ENCODE peak calls at places on chromosome 11, in eight cellular contexts. One of them, this sample, is unnamed.

GRCh38 chr11:27153136-27153535 is 112.5 kb downstream of the BBOX1 start:
- DNase-seq in stomach: no peak
- DNase-seq in transverse colon: no peak
- DNase-seq in IMR-90: no peak
- DNase-seq in GM10248: no peak
- DNase-seq in osteocyte: no peak
- DNase-seq in foreskin fibroblast: no peak
- DNase-seq in BE2C: no peak
- DNase-seq in this sample: no peak

GRCh38 chr11:65411681-65412070 is 10.9 kb upstream of the NEAT1 start:
- DNase-seq in stomach: no peak
- DNase-seq in transverse colon: no peak
- DNase-seq in IMR-90: no peak
- DNase-seq in GM10248: no peak
- DNase-seq in osteocyte: no peak
- DNase-seq in foreskin fibroblast: no peak
- DNase-seq in BE2C: no peak
- DNase-seq in this sample: no peak

GRCh38 chr11:19370100-19370861 is 129.5 kb upstream of the E2F8 start:
- DNase-seq in stomach: no peak
- DNase-seq in transverse colon: no peak
- DNase-seq in IMR-90: peak
- DNase-seq in GM10248: no peak
- DNase-seq in osteocyte: no peak
- DNase-seq in foreskin fibroblast: peak
- DNase-seq in BE2C: no peak
- DNase-seq in this sample: no peak

GRCh38 chr11:26806209-26806608 is 84.3 kb upstream of the SLC5A12 start:
- DNase-seq in stomach: no peak
- DNase-seq in transverse colon: no peak
- DNase-seq in IMR-90: peak
- DNase-seq in GM10248: no peak
- DNase-seq in osteocyte: no peak
- DNase-seq in foreskin fibroblast: peak
- DNase-seq in BE2C: no peak
- DNase-seq in this sample: no peak

GRCh38 chr11:65487467-65488272 is 11.2 kb upstream of the MALAT1 start:
- DNase-seq in stomach: peak
- DNase-seq in transverse colon: peak
- DNase-seq in IMR-90: peak
- DNase-seq in GM10248: peak
- DNase-seq in osteocyte: peak
- DNase-seq in foreskin fibroblast: peak
- DNase-seq in BE2C: peak
- DNase-seq in this sample: no peak

GRCh38 chr11:2655320-2655719 is 44.5 kb downstream of the KCNQ1OT1 start:
- DNase-seq in stomach: no peak
- DNase-seq in transverse colon: no peak
- DNase-seq in IMR-90: no peak
- DNase-seq in GM10248: no peak
- DNase-seq in osteocyte: no peak
- DNase-seq in foreskin fibroblast: no peak
- DNase-seq in BE2C: no peak
- DNase-seq in this sample: no peak

GRCh38 chr11:80239217-80239616 is 798.4 kb upstream of the TENM4 start:
- DNase-seq in stomach: no peak
- DNase-seq in transverse colon: no peak
- DNase-seq in IMR-90: no peak
- DNase-seq in GM10248: no peak
- DNase-seq in osteocyte: no peak
- DNase-seq in foreskin fibroblast: no peak
- DNase-seq in BE2C: no peak
- DNase-seq in this sample: no peak

GRCh38 chr11:46710821-46711269 is 8.2 kb upstream of the F2 start:
- DNase-seq in stomach: no peak
- DNase-seq in transverse colon: peak
- DNase-seq in IMR-90: peak
- DNase-seq in GM10248: no peak
- DNase-seq in osteocyte: no peak
- DNase-seq in foreskin fibroblast: peak
- DNase-seq in BE2C: no peak
- DNase-seq in this sample: no peak

GRCh38 chr11:64120951-64121569 is 44.9 kb downstream of the MACROD1 start:
- DNase-seq in stomach: no peak
- DNase-seq in transverse colon: no peak
- DNase-seq in IMR-90: peak
- DNase-seq in GM10248: no peak
- DNase-seq in osteocyte: no peak
- DNase-seq in foreskin fibroblast: no peak
- DNase-seq in BE2C: peak
- DNase-seq in this sample: no peak

GRCh38 chr11:26076591-26076990 is 255.3 kb upstream of the ANO3 start:
- DNase-seq in stomach: no peak
- DNase-seq in transverse colon: no peak
- DNase-seq in IMR-90: no peak
- DNase-seq in GM10248: no peak
- DNase-seq in osteocyte: no peak
- DNase-seq in foreskin fibroblast: no peak
- DNase-seq in BE2C: no peak
- DNase-seq in this sample: no peak

GRCh38 chr11:16807306-16807705 is 68.9 kb downstream of the C11orf58 start:
- DNase-seq in stomach: no peak
- DNase-seq in transverse colon: no peak
- DNase-seq in IMR-90: no peak
- DNase-seq in GM10248: no peak
- DNase-seq in osteocyte: no peak
- DNase-seq in foreskin fibroblast: no peak
- DNase-seq in BE2C: no peak
- DNase-seq in this sample: no peak

GRCh38 chr11:113603277-113604059 is 102.6 kb downstream of the TMPRSS5 start:
- DNase-seq in stomach: no peak
- DNase-seq in transverse colon: no peak
- DNase-seq in IMR-90: no peak
- DNase-seq in GM10248: no peak
- DNase-seq in osteocyte: no peak
- DNase-seq in foreskin fibroblast: no peak
- DNase-seq in BE2C: peak
- DNase-seq in this sample: no peak

GRCh38 chr11:76159983-76160661 is 46.2 kb downstream of the WNT11 start:
- DNase-seq in stomach: no peak
- DNase-seq in transverse colon: no peak
- DNase-seq in IMR-90: no peak
- DNase-seq in GM10248: no peak
- DNase-seq in osteocyte: no peak
- DNase-seq in foreskin fibroblast: no peak
- DNase-seq in BE2C: no peak
- DNase-seq in this sample: no peak

GRCh38 chr11:117815262-117815803 is 9.2 kb downstream of the FXYD2 start:
- DNase-seq in stomach: no peak
- DNase-seq in transverse colon: peak
- DNase-seq in IMR-90: no peak
- DNase-seq in GM10248: peak
- DNase-seq in osteocyte: no peak
- DNase-seq in foreskin fibroblast: no peak
- DNase-seq in BE2C: no peak
- DNase-seq in this sample: peak

GRCh38 chr11:78039919-78040671 is 17.0 kb upstream of the KCTD14 start:
- DNase-seq in stomach: peak
- DNase-seq in transverse colon: peak
- DNase-seq in IMR-90: peak
- DNase-seq in GM10248: peak
- DNase-seq in osteocyte: peak
- DNase-seq in foreskin fibroblast: peak
- DNase-seq in BE2C: peak
- DNase-seq in this sample: no peak

GRCh38 chr11:18457435-18457834 is 1.8 kb downstream of the LDHAL6A start:
- DNase-seq in stomach: peak
- DNase-seq in transverse colon: no peak
- DNase-seq in IMR-90: no peak
- DNase-seq in GM10248: no peak
- DNase-seq in osteocyte: no peak
- DNase-seq in foreskin fibroblast: no peak
- DNase-seq in BE2C: no peak
- DNase-seq in this sample: no peak

GRCh38 chr11:834371-835316 is 1.9 kb downstream of the CD151 start:
- DNase-seq in stomach: peak
- DNase-seq in transverse colon: peak
- DNase-seq in IMR-90: peak
- DNase-seq in GM10248: no peak
- DNase-seq in osteocyte: peak
- DNase-seq in foreskin fibroblast: peak
- DNase-seq in BE2C: no peak
- DNase-seq in this sample: no peak

GRCh38 chr11:33777906-33778305 is 3.6 kb upstream of the FBXO3 start:
- DNase-seq in stomach: no peak
- DNase-seq in transverse colon: no peak
- DNase-seq in IMR-90: no peak
- DNase-seq in GM10248: no peak
- DNase-seq in osteocyte: no peak
- DNase-seq in foreskin fibroblast: no peak
- DNase-seq in BE2C: no peak
- DNase-seq in this sample: no peak

GRCh38 chr11:3853935-3854659 is 1.4 kb upstream of the STIM1 start:
- DNase-seq in stomach: peak
- DNase-seq in transverse colon: peak
- DNase-seq in IMR-90: no peak
- DNase-seq in GM10248: no peak
- DNase-seq in osteocyte: no peak
- DNase-seq in foreskin fibroblast: no peak
- DNase-seq in BE2C: no peak
- DNase-seq in this sample: peak

GRCh38 chr11:12119502-12119901 is 9.1 kb downstream of the MICAL2 start:
- DNase-seq in stomach: no peak
- DNase-seq in transverse colon: no peak
- DNase-seq in IMR-90: no peak
- DNase-seq in GM10248: no peak
- DNase-seq in osteocyte: no peak
- DNase-seq in foreskin fibroblast: no peak
- DNase-seq in BE2C: no peak
- DNase-seq in this sample: no peak

GRCh38 chr11:122516686-122517085 is 138.8 kb upstream of the UBASH3B start:
- DNase-seq in stomach: no peak
- DNase-seq in transverse colon: no peak
- DNase-seq in IMR-90: no peak
- DNase-seq in GM10248: no peak
- DNase-seq in osteocyte: no peak
- DNase-seq in foreskin fibroblast: no peak
- DNase-seq in BE2C: no peak
- DNase-seq in this sample: no peak

GRCh38 chr11:72238492-72239295 is 5.3 kb downstream of the PHOX2A start:
- DNase-seq in stomach: no peak
- DNase-seq in transverse colon: no peak
- DNase-seq in IMR-90: no peak
- DNase-seq in GM10248: no peak
- DNase-seq in osteocyte: no peak
- DNase-seq in foreskin fibroblast: no peak
- DNase-seq in BE2C: peak
- DNase-seq in this sample: no peak
- TF ChIP-seq CTCF in stomach: no peak
- TF ChIP-seq CTCF in transverse colon: no peak
- TF ChIP-seq CTCF in IMR-90: no peak
- TF ChIP-seq CTCF in GM10248: no peak
- TF ChIP-seq CTCF in osteocyte: no peak
- TF ChIP-seq CTCF in foreskin fibroblast: no peak
- TF ChIP-seq CTCF in BE2C: no peak
- TF ChIP-seq CTCF in this sample: peak

GRCh38 chr11:106306942-106307341 is 229.5 kb downstream of the AASDHPPT start:
- DNase-seq in stomach: no peak
- DNase-seq in transverse colon: no peak
- DNase-seq in IMR-90: no peak
- DNase-seq in GM10248: no peak
- DNase-seq in osteocyte: no peak
- DNase-seq in foreskin fibroblast: peak
- DNase-seq in BE2C: no peak
- DNase-seq in this sample: no peak
- TF ChIP-seq CTCF in stomach: no peak
- TF ChIP-seq CTCF in transverse colon: no peak
- TF ChIP-seq CTCF in IMR-90: peak
- TF ChIP-seq CTCF in GM10248: no peak
- TF ChIP-seq CTCF in osteocyte: peak
- TF ChIP-seq CTCF in foreskin fibroblast: no peak
- TF ChIP-seq CTCF in BE2C: no peak
- TF ChIP-seq CTCF in this sample: no peak

GRCh38 chr11:44318369-44318768 is 8.4 kb upstream of the ALX4 start:
- DNase-seq in stomach: no peak
- DNase-seq in transverse colon: no peak
- DNase-seq in IMR-90: no peak
- DNase-seq in GM10248: no peak
- DNase-seq in osteocyte: no peak
- DNase-seq in foreskin fibroblast: no peak
- DNase-seq in BE2C: no peak
- DNase-seq in this sample: no peak

GRCh38 chr11:44321059-44321458 is 11.1 kb upstream of the ALX4 start:
- DNase-seq in stomach: no peak
- DNase-seq in transverse colon: no peak
- DNase-seq in IMR-90: no peak
- DNase-seq in GM10248: no peak
- DNase-seq in osteocyte: no peak
- DNase-seq in foreskin fibroblast: no peak
- DNase-seq in BE2C: no peak
- DNase-seq in this sample: no peak

GRCh38 chr11:44319552-44320288 is 9.8 kb upstream of the ALX4 start:
- DNase-seq in stomach: no peak
- DNase-seq in transverse colon: no peak
- DNase-seq in IMR-90: no peak
- DNase-seq in GM10248: no peak
- DNase-seq in osteocyte: no peak
- DNase-seq in foreskin fibroblast: no peak
- DNase-seq in BE2C: no peak
- DNase-seq in this sample: no peak

GRCh38 chr11:44320289-44320973 is 10.5 kb upstream of the ALX4 start:
- DNase-seq in stomach: no peak
- DNase-seq in transverse colon: no peak
- DNase-seq in IMR-90: no peak
- DNase-seq in GM10248: no peak
- DNase-seq in osteocyte: no peak
- DNase-seq in foreskin fibroblast: no peak
- DNase-seq in BE2C: no peak
- DNase-seq in this sample: no peak

DNA sequence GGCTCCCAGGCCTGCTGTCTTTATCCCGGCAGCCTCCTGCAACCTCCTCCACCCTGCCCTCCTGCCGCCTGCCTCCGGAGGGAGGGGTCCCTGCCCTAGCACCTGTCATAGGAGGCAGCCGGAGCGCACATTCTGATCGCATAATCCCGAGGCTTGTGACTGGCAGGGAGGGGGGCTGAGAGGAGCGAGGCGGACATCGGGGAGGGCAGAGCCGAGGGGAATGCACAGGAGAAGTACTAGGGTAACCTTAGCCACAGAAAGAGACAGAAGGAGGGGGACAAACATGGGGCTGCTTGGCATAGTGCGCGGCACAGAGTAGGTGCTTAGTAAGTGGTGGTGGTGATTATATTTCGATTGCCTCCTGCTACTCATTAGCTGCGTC is 9.2 kb upstream of the ALX4 start:
- DNase-seq in stomach: no peak
- DNase-seq in transverse colon: no peak
- DNase-seq in IMR-90: no peak
- DNase-seq in GM10248: no peak
- DNase-seq in osteocyte: no peak
- DNase-seq in foreskin fibroblast: no peak
- DNase-seq in BE2C: no peak
- DNase-seq in this sample: no peak
- TF ChIP-seq CTCF in stomach: no peak
- TF ChIP-seq CTCF in transverse colon: no peak
- TF ChIP-seq CTCF in IMR-90: no peak
- TF ChIP-seq CTCF in GM10248: no peak
- TF ChIP-seq CTCF in osteocyte: no peak
- TF ChIP-seq CTCF in foreskin fibroblast: no peak
- TF ChIP-seq CTCF in BE2C: no peak
- TF ChIP-seq CTCF in this sample: no peak

GRCh38 chr11:92552942-92553341 is 328.3 kb downstream of the FAT3 start:
- DNase-seq in stomach: no peak
- DNase-seq in transverse colon: no peak
- DNase-seq in IMR-90: peak
- DNase-seq in GM10248: no peak
- DNase-seq in osteocyte: no peak
- DNase-seq in foreskin fibroblast: no peak
- DNase-seq in BE2C: no peak
- DNase-seq in this sample: no peak
- TF ChIP-seq CTCF in stomach: no peak
- TF ChIP-seq CTCF in transverse colon: no peak
- TF ChIP-seq CTCF in IMR-90: peak
- TF ChIP-seq CTCF in GM10248: no peak
- TF ChIP-seq CTCF in osteocyte: peak
- TF ChIP-seq CTCF in foreskin fibroblast: peak
- TF ChIP-seq CTCF in BE2C: peak
- TF ChIP-seq CTCF in this sample: no peak

This sample was measured in CD4-positive, alpha-beta T cell.